ENCODE peak calls at places on chromosomes 13 and 19, in four cellular contexts. X is small intestine; P is CD4-positive, alpha-beta T cell; Z is psoas muscle. F is an unnamed sample.

GRCh38 chr19:4089400-4089908 is 22.8 kb upstream of the ZBTB7A start:
- DNase-seq in Z (no peak), P (no peak), X (no peak), F (peak; percentile 46)

GRCh38 chr13:42068886-42069285 is 20.4 kb downstream of the DGKH start:
- DNase-seq in Z (no peak), X (no peak), P (no peak), F (no peak)

GRCh38 chr13:79805317-79805716 is 324.4 kb downstream of the NDFIP2 start:
- DNase-seq in P (no peak), X (no peak), Z (no peak), F (no peak)

GRCh38 chr13:101424381-101425155 is 8.3 kb upstream of the NALCN start:
- DNase-seq in P (no peak), Z (no peak), X (no peak), F (no peak)

GRCh38 chr19:16217671-16218464 is 20.2 kb downstream of the AP1M1 start:
- DNase-seq in X (no peak), Z (no peak), P (no peak), F (no peak)

GRCh38 chr13:21060063-21060826 is 1.1 kb downstream of the LATS2 start:
- DNase-seq in P (no peak), X (peak; percentile 3), Z (peak; percentile 68), F (peak; percentile 12)

GRCh38 chr13:45292176-45292575 is 48.8 kb downstream of the TPT1 start:
- DNase-seq in X (no peak), Z (no peak), P (no peak), F (no peak)

GRCh38 chr19:15372891-15373301 is 6.7 kb downstream of the AKAP8 start:
- DNase-seq in Z (no peak), P (no peak), X (no peak), F (no peak)

GRCh38 chr13:112638919-112639318 is 50.9 kb upstream of the ATP11A start:
- DNase-seq in Z (no peak), X (no peak), P (no peak), F (no peak)

GRCh38 chr19:16088985-16089846 is 12.9 kb downstream of the TPM4 start:
- DNase-seq in X (peak; percentile 67), P (no peak), Z (no peak), F (no peak)

GRCh38 chr13:94996445-94996844 is 284.1 kb upstream of the SOX21 start:
- DNase-seq in Z (no peak), X (no peak), P (no peak), F (no peak)

GRCh38 chr13:36323951-36324566 is 22.1 kb downstream of the SPART start:
- DNase-seq in P (no peak), X (peak; percentile 9), Z (no peak), F (no peak)

GRCh38 chr19:33390120-33390907 is 16.8 kb downstream of the CEBPG start:
- DNase-seq in Z (peak; percentile 75), P (no peak), X (no peak), F (no peak)

GRCh38 chr19:16087940-16088339 is 11.6 kb downstream of the TPM4 start:
- DNase-seq in Z (no peak), P (no peak), X (no peak), F (no peak)

GRCh38 chr13:30739646-30740642 is 4.6 kb downstream of the ALOX5AP start:
- DNase-seq in P (peak; percentile 44), X (peak; percentile 77), Z (no peak), F (peak; percentile 63)

GRCh38 chr19:9547870-9548269 is 9.4 kb upstream of the ZNF426 start:
- DNase-seq in X (no peak), Z (no peak), P (no peak), F (no peak)

GRCh38 chr19:9552902-9553301 is 14.5 kb upstream of the ZNF426 start:
- DNase-seq in Z (no peak), X (no peak), P (no peak), F (no peak)
- H3K9me3 ChIP-seq in Z (peaks cover 26% of the 10 kb centered on the region), X (peaks cover 1% of the 10 kb centered on the region), P (peaks cover 46% of the 10 kb centered on the region), F (no peaks in the 10 kb centered on the region)

GRCh38 chr19:23346696-23347095 is 48.6 kb downstream of the ZNF91 start:
- DNase-seq in P (no peak), X (no peak), Z (no peak), F (no peak)

GRCh38 chr19:23345838-23346237 is 49.4 kb downstream of the ZNF91 start:
- DNase-seq in Z (no peak), X (no peak), P (no peak), F (no peak)

GRCh38 chr19:23343434-23344010 is 51.7 kb downstream of the ZNF91 start:
- DNase-seq in P (no peak), X (no peak), Z (no peak), F (no peak)
- H3K9me3 ChIP-seq in P (peaks cover 92% of the 10 kb centered on the region), X (peaks cover 6% of the 10 kb centered on the region), Z (peaks cover 97% of the 10 kb centered on the region), F (peaks cover 36% of the 10 kb centered on the region)

GRCh38 chr19:28118235-28118634 is 1094.7 kb downstream of the UQCRFS1 start:
- DNase-seq in Z (no peak), X (no peak), P (no peak), F (no peak)
- H3K9me3 ChIP-seq in Z (no peaks in the 10 kb centered on the region), X (no peaks in the 10 kb centered on the region), P (peaks cover 4% of the 10 kb centered on the region), F (no peaks in the 10 kb centered on the region)

DNA sequence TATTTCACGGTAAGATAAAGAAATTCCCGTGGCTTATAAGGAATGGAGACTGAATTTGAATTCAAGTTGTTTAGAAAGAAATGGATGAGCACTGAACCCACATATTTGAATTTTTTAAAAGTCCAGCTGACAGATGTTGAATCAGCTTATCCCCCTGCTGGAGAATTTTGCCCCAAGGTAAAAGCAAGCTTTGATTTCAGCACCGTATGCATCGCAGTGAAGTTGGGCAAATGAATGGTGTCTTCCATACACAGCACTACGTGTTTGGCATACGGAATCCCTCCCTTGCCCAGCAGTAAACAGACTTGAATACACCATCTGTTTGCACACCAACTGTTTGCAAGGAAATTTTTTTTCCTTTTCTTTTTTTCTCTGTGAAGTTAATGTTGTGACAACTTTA is 77.5 kb upstream of the PEG3 start:
- DNase-seq in X (no peak), Z (no peak), P (no peak), F (no peak)
- H3K9me3 ChIP-seq in X (peaks cover 2% of the 10 kb centered on the region), Z (peaks cover 5% of the 10 kb centered on the region), P (peaks cover 15% of the 10 kb centered on the region), F (no peaks in the 10 kb centered on the region)

DNA sequence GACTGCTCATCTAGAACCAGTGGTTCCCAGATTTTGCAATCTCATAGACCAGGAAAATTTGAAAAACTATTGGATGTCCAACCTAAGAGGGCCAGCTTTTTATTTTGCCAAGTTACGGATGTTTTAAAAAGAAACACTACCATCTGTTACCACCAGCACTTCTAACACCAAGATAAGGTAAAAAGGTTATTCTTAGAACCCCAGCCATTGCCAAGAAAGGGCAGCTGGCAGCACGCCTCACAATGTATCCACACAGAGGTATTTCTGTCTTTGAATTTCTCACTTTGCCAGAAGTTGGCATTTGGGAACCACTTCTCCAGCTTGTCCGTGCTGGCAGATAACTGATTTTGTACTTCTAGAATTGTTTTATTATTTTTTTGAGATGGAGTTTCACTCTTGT is 28.7 kb downstream of the CAPN12 start:
- DNase-seq in X (no peak), P (no peak), Z (no peak), F (no peak)
- H3K9me3 ChIP-seq in X (no peaks in the 10 kb centered on the region), P (no peaks in the 10 kb centered on the region), Z (no peaks in the 10 kb centered on the region), F (no peaks in the 10 kb centered on the region)

GRCh38 chr19:18414504-18415176 is 4.6 kb upstream of the SSBP4 start:
- DNase-seq in P (no peak), Z (no peak), X (peak; percentile 53), F (no peak)
- H3K9me3 ChIP-seq in P (no peaks in the 10 kb centered on the region), Z (no peaks in the 10 kb centered on the region), X (no peaks in the 10 kb centered on the region), F (no peaks in the 10 kb centered on the region)

GRCh38 chr19:52453324-52454094 is at the start of gene ZNF578:
- DNase-seq in P (peak; percentile 39), Z (peak; percentile 80), X (peak; percentile 37), F (peak; percentile 72)
- H3K9me3 ChIP-seq in P (peaks cover 94% of the 10 kb centered on the region), Z (peaks cover 49% of the 10 kb centered on the region), X (peaks cover 6% of the 10 kb centered on the region), F (peaks cover 59% of the 10 kb centered on the region)

F was measured in CD4-positive, alpha-beta memory T cell.